ENCODE peak calls at places on chromosomes 7 and 10, in four cellular contexts. P, U, A and W are unnamed samples.

GRCh38 chr7:27921081-27921836 is 181.3 kb downstream of the TAX1BP1 start:
- DNase-seq in A (no peak), U (no peak), P (peak; percentile 36), W (peak; percentile 91)

GRCh38 chr7:102431617-102432298 is 1.6 kb upstream of the ORAI2 start:
- DNase-seq in U (peak; percentile 54), P (no peak), A (peak; percentile 63), W (peak; percentile 28)

GRCh38 chr7:148084138-148084537 is 506.4 kb upstream of the C7orf33 start:
- DNase-seq in P (peak; percentile 13), U (no peak), A (peak; percentile 68), W (peak; percentile 88)

GRCh38 chr10:79342811-79343541 is 4.3 kb upstream of the PPIF start:
- DNase-seq in A (no peak), P (no peak), U (no peak), W (no peak)

GRCh38 chr7:143382126-143382790 is 1.1 kb downstream of the ZYX start:
- DNase-seq in A (no peak), U (no peak), P (no peak), W (no peak)

GRCh38 chr10:131743190-131744151 is 157.3 kb upstream of the PPP2R2D start:
- DNase-seq in A (peak; percentile 14), P (peak; percentile 48), U (no peak), W (no peak)

GRCh38 chr10:974038-974784 is 14.0 kb upstream of the GTPBP4 start:
- DNase-seq in A (no peak), P (no peak), U (no peak), W (no peak)

GRCh38 chr7:40324889-40325288 is 190.1 kb downstream of the SUGCT start:
- DNase-seq in P (no peak), U (no peak), A (no peak), W (no peak)

GRCh38 chr10:132648072-132648855 is 110.7 kb downstream of the INPP5A start:
- DNase-seq in U (no peak), A (peak; percentile 10), P (no peak), W (no peak)

GRCh38 chr10:44009891-44010290 is 361.2 kb upstream of the ZNF32 start:
- DNase-seq in U (no peak), P (no peak), A (no peak), W (no peak)

GRCh38 chr7:87218941-87219544 is 489 bp downstream of the TMEM243 start:
- DNase-seq in A (peak; percentile 23), U (peak; percentile 29), P (no peak), W (no peak)

GRCh38 chr7:113831509-113831908 is 87.3 kb downstream of the PPP1R3A start:
- DNase-seq in U (no peak), A (no peak), P (no peak), W (no peak)

GRCh38 chr10:5071411-5072198 is 22.6 kb upstream of the AKR1C3 start:
- DNase-seq in U (no peak), A (no peak), P (peak; percentile 20), W (peak; percentile 15)

GRCh38 chr10:46273506-46274477 is 13.0 kb upstream of the ANTXRL start:
- DNase-seq in U (no peak), A (no peak), P (no peak), W (no peak)

GRCh38 chr7:77321300-77321699 is 94.8 kb downstream of the GSAP start:
- DNase-seq in U (no peak), A (no peak), P (no peak), W (no peak)

GRCh38 chr10:130362308-130362761 is 226.1 kb downstream of the GLRX3 start:
- DNase-seq in U (no peak), A (no peak), P (no peak), W (no peak)

GRCh38 chr10:100138921-100139496 is 46.8 kb downstream of the ERLIN1 start:
- DNase-seq in A (no peak), P (no peak), U (no peak), W (no peak)

GRCh38 chr10:98261436-98262277 is 6.3 kb downstream of the LOXL4 start:
- DNase-seq in A (no peak), U (no peak), P (no peak), W (no peak)

GRCh38 chr10:81843042-81843441 is 32.0 kb upstream of the NRG3 start:
- DNase-seq in P (no peak), A (no peak), U (no peak), W (no peak)

GRCh38 chr7:55246181-55246580 is 119.0 kb upstream of the LANCL2 start:
- DNase-seq in U (no peak), P (no peak), A (no peak), W (no peak)

GRCh38 chr10:77715081-77715480 is 77.5 kb upstream of the KCNMA1 start:
- DNase-seq in A (no peak), P (no peak), U (no peak), W (no peak)

GRCh38 chr7:36076073-36076472 is 77.0 kb upstream of the EEPD1 start:
- DNase-seq in P (no peak), U (no peak), A (peak; percentile 45), W (no peak)

GRCh38 chr7:5755704-5756131 is 25.7 kb downstream of the RNF216 start:
- DNase-seq in P (no peak), A (no peak), U (no peak), W (peak; percentile 62)

GRCh38 chr10:70969188-70969587 is 80.8 kb upstream of the PCBD1 start:
- DNase-seq in A (no peak), P (no peak), U (no peak), W (no peak)

GRCh38 chr7:99096124-99096887 is 47.6 kb downstream of the SMURF1 start:
- DNase-seq in A (no peak), P (no peak), U (no peak), W (no peak)

GRCh38 chr7:18320971-18321567 is 174.5 kb upstream of the HDAC9 start:
- DNase-seq in U (no peak), P (no peak), A (no peak), W (peak; percentile 24)

GRCh38 chr7:8442814-8443304 is 9.4 kb downstream of the NXPH1 start:
- DNase-seq in P (peak; percentile 55), A (peak; percentile 56), U (peak; percentile 7), W (no peak)

GRCh38 chr10:72107325-72108003 is 19.1 kb upstream of the SPOCK2 start:
- DNase-seq in A (no peak), U (peak; percentile 36), P (no peak), W (no peak)

GRCh38 chr7:139772115-139772514 is 5.7 kb downstream of the HIPK2 start:
- DNase-seq in P (no peak), A (no peak), U (no peak), W (no peak)

GRCh38 chr10:114565066-114565465 is 93.0 kb downstream of the ABLIM1 start:
- DNase-seq in A (no peak), U (no peak), P (no peak), W (no peak)